ENCODE peak calls at places on chromosome 6, in ten cellular contexts. G is colonic mucosa, Z is neuronal stem cell, V is astrocyte, S is neural progenitor cell, Y is IMR-90, Q is mammary epithelial cell, B is fibroblast of lung, D is PC-3, O is trophoblast cell. J is an unnamed sample.

GRCh38 chr6:43916924-43917877 is 147.2 kb downstream of the VEGFA start:
- DNase-seq in G (peak; percentile 87), Z (no peak), V (no peak), S (no peak), Y (peak; percentile 51), Q (no peak), B (peak; percentile 91), D (no peak), O (peak; percentile 5), J (peak; percentile 96)

GRCh38 chr6:156280131-156280530 is 497.0 kb upstream of the ARID1B start:
- DNase-seq in G (no peak), Z (no peak), V (no peak), S (no peak), Y (no peak), Q (no peak), B (no peak), D (no peak), O (no peak), J (no peak)

GRCh38 chr6:1608976-1609661 is 596 bp upstream of the FOXC1 start:
- DNase-seq in G (no peak), Z (no peak), V (no peak), S (peak; percentile 57), Y (peak; percentile 8), Q (peak; percentile 22), B (no peak), D (peak; percentile 27), O (peak; percentile 23), J (peak; percentile 89)

GRCh38 chr6:36997811-36998722 is 7.4 kb upstream of the FGD2 start:
- DNase-seq in G (no peak), Z (no peak), V (no peak), S (peak; percentile 40), Y (no peak), Q (no peak), B (no peak), D (no peak), O (no peak), J (no peak)

GRCh38 chr6:4446982-4447381 is 311.6 kb upstream of the ECI2 start:
- DNase-seq in G (no peak), Z (no peak), V (peak; percentile 18), S (no peak), Y (peak; percentile 92), Q (no peak), B (peak; percentile 93), D (peak; percentile 34), O (peak; percentile 97), J (no peak)

GRCh38 chr6:113437571-113437970 is 419.6 kb upstream of the MARCKS start:
- DNase-seq in G (no peak), Z (no peak), V (no peak), S (no peak), Y (peak; percentile 52), Q (no peak), B (no peak), D (peak; percentile 9), O (no peak), J (no peak)

GRCh38 chr6:43176423-43176786 is 5.3 kb downstream of the SRF start:
- DNase-seq in G (no peak), Z (no peak), V (no peak), S (no peak), Y (no peak), Q (no peak), B (no peak), D (no peak), O (no peak), J (no peak)

GRCh38 chr6:34538581-34538980 is 17.5 kb downstream of the SPDEF start:
- DNase-seq in G (no peak), Z (no peak), V (no peak), S (no peak), Y (no peak), Q (no peak), B (no peak), D (no peak), O (no peak), J (no peak)

DNA sequence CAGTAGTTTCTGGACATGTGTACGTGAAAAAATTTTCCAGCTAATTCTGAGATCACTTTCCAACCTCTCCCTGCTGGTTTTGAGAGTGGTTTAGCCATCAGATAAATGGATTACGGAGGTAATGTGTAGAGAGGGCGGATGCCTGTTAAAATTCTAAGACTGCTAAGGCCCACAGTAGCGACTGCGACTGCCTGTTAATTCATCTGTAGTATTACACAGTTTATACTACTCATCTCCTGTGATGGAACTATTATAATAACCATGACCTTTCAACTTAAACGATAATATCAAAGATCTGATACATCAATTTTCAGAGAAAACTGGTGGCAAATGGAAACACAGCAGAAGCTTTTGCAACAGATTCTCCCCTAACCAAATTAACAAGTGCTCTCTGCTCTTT is 102.3 kb downstream of the IRF4 start:
- DNase-seq in G (no peak), Z (no peak), V (no peak), S (no peak), Y (no peak), Q (no peak), B (no peak), D (no peak), O (no peak), J (no peak)
- H3K4me1 ChIP-seq in G (no peaks in the 10 kb centered on the region), Z (no peaks in the 10 kb centered on the region), V (no peaks in the 10 kb centered on the region), S (no peaks in the 10 kb centered on the region), Y (no peaks in the 10 kb centered on the region), Q (no peaks in the 10 kb centered on the region), B (no peaks in the 10 kb centered on the region), D (no peaks in the 10 kb centered on the region), O (no peaks in the 10 kb centered on the region), J (no peaks in the 10 kb centered on the region)

DNA sequence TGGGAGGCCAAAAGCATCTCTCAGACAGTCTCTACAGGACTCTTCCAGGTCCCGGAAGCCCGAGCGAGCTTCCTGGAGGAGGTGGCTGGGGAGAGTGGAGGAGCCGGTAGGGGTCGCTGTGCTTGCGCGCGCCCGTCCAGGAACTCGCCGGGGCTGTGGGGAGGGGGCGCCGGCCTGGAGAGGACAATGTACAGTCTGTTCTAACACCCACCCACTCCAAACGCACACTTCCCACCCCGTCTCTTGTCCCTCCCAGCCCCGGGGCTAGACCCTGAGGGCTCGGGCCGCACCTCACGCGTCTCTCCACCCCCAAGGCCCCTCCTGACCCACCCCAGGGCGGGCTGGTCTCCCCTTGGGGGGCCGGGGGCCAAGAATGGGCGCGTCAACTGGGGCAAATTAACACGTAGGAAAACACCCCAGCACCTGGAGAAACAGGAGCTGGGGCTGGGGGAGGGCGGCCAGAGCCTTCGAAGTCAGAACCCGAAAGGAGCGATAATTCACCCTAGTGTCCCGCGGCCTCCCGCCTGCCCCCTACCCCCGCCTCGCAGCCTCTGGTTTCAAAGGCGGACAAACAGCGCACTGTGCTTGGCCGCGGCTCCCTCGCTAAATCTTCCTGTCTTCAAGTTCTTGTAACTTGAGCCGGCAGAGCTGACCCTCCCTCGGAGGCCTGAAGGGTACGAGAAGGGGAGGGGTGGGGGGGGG is 103.2 kb upstream of the FOXP4 start:
- DNase-seq in G (peak; percentile 41), Z (no peak), V (peak; percentile 58), S (peak; percentile 89), Y (peak; percentile 27), Q (no peak), B (peak; percentile 75), D (no peak), O (no peak), J (peak; percentile 95)
- H3K4me3 ChIP-seq in G (no peak overlapping the region), Z (peak overlapping the region; percentile 24), V (no peak overlapping the region), S (peak overlapping the region; percentile 39), Y (no peak overlapping the region), Q (no peak overlapping the region), B (no peak overlapping the region), D (no peak overlapping the region), O (peak overlapping the region; percentile 24), J (no peak overlapping the region)

GRCh38 chr6:55913213-55914195 is 38.1 kb upstream of the BMP5 start:
- DNase-seq in G (no peak), Z (no peak), V (peak; percentile 23), S (peak; percentile 5), Y (peak; percentile 17), Q (no peak), B (peak; percentile 61), D (peak; percentile 15), O (no peak), J (no peak)

GRCh38 chr6:55917756-55918415 is 42.5 kb upstream of the BMP5 start:
- DNase-seq in G (no peak), Z (no peak), V (no peak), S (no peak), Y (peak; percentile 48), Q (no peak), B (peak; percentile 88), D (no peak), O (no peak), J (no peak)

GRCh38 chr6:55918639-55919038 is 43.2 kb upstream of the BMP5 start:
- DNase-seq in G (no peak), Z (no peak), V (peak; percentile 68), S (no peak), Y (peak; percentile 79), Q (peak; percentile 50), B (peak; percentile 74), D (peak; percentile 66), O (no peak), J (no peak)

GRCh38 chr6:55919909-55920308 is 44.5 kb upstream of the BMP5 start:
- DNase-seq in G (no peak), Z (no peak), V (no peak), S (no peak), Y (no peak), Q (no peak), B (no peak), D (no peak), O (peak; percentile 75), J (no peak)

DNA sequence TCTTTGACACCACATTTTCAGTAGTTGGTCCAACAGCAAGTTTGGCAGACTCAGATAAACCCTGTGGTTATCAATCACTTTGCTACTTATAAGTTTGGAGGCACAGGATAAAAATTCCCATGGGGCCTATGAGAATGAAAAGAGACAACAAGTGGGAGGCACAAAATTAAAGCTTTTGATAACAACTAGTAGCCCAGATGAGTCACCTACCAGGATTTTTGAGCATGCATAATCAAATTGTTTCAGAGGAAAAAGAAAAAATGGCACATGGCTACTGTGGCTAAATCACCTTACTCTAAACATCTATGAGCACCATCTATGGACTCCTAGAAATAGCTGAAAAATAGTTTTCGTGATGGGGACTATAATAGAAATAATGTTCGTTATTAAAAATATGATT is 40.8 kb upstream of the BMP5 start:
- DNase-seq in G (no peak), Z (no peak), V (peak; percentile 66), S (no peak), Y (peak; percentile 69), Q (no peak), B (peak; percentile 10), D (peak; percentile 34), O (peak; percentile 26), J (no peak)
- H3K9ac ChIP-seq in G (no peak overlapping the region), Z (no peak overlapping the region), V (no peak overlapping the region), S (no peak overlapping the region), Y (no peak overlapping the region), Q (no peak overlapping the region), B (no peak overlapping the region), D (no peak overlapping the region), O (no peak overlapping the region), J (no peak overlapping the region)

GRCh38 chr6:41636803-41637178 is 1.5 kb upstream of the MDFI start:
- DNase-seq in G (peak; percentile 67), Z (no peak), V (no peak), S (peak; percentile 37), Y (no peak), Q (peak; percentile 91), B (no peak), D (peak; percentile 91), O (peak; percentile 89), J (peak; percentile 92)

GRCh38 chr6:41633235-41633634 is 5.0 kb upstream of the MDFI start:
- DNase-seq in G (no peak), Z (no peak), V (no peak), S (no peak), Y (no peak), Q (no peak), B (no peak), D (no peak), O (no peak), J (no peak)

GRCh38 chr6:41635365-41635764 is 2.9 kb upstream of the MDFI start:
- DNase-seq in G (no peak), Z (no peak), V (no peak), S (no peak), Y (no peak), Q (no peak), B (no peak), D (no peak), O (no peak), J (peak; percentile 19)

GRCh38 chr6:41637179-41638001 is 878 bp upstream of the MDFI start:
- DNase-seq in G (no peak), Z (no peak), V (no peak), S (peak; percentile 62), Y (no peak), Q (peak; percentile 46), B (no peak), D (peak; percentile 66), O (peak; percentile 82), J (peak; percentile 78)

GRCh38 chr6:41634657-41635056 is 3.6 kb upstream of the MDFI start:
- DNase-seq in G (no peak), Z (no peak), V (peak; percentile 65), S (peak; percentile 51), Y (no peak), Q (no peak), B (no peak), D (no peak), O (no peak), J (peak; percentile 79)
- H3K4me1 ChIP-seq in G (peaks cover 3% of the 10 kb centered on the region), Z (peaks cover 22% of the 10 kb centered on the region), V (peaks cover 30% of the 10 kb centered on the region), S (peaks cover 14% of the 10 kb centered on the region), Y (no peaks in the 10 kb centered on the region), Q (peaks cover 34% of the 10 kb centered on the region), B (no peaks in the 10 kb centered on the region), D (peaks cover 7% of the 10 kb centered on the region), O (peaks cover 21% of the 10 kb centered on the region), J (no peaks in the 10 kb centered on the region)